ENCODE peak calls at places on chromosomes 11 and 22, in seven cellular contexts. E is CD4-positive, CD25-positive, alpha-beta regulatory T cell; Y is progenitor cell of endocrine pancreas; D is CD8-positive, alpha-beta T cell; Z is NCI-H460; F is right lobe of liver; G is RCC 7860. B is an unnamed sample.

GRCh38 chr11:44321059-44321458 is 11.1 kb upstream of the ALX4 start:
- DNase-seq in E (no peak), Y (no peak), D (no peak), Z (no peak), F (no peak), G (no peak), B (no peak)

GRCh38 chr11:44936951-44937543 is 13.6 kb downstream of the TP53I11 start:
- DNase-seq in E (no peak), Y (no peak), D (no peak), Z (no peak), F (no peak), G (no peak), B (no peak)

GRCh38 chr11:44368886-44369285 is 58.9 kb upstream of the ALX4 start:
- DNase-seq in E (no peak), Y (no peak), D (no peak), Z (no peak), F (no peak), G (no peak), B (no peak)

GRCh38 chr11:110177057-110177397 is 83.8 kb downstream of the ZC3H12C start:
- DNase-seq in E (no peak), Y (no peak), D (no peak), Z (no peak), F (no peak), G (no peak), B (no peak)

GRCh38 chr22:42299586-42300285 is 29.3 kb upstream of the TCF20 start:
- DNase-seq in E (peak; percentile 80), Y (no peak), D (peak; percentile 62), Z (no peak), F (no peak), G (no peak), B (no peak)

GRCh38 chr11:66906077-66906929 is 49.4 kb downstream of the LRFN4 start:
- DNase-seq in E (no peak), Y (no peak), D (no peak), Z (peak; percentile 54), F (no peak), G (no peak), B (peak; percentile 66)

GRCh38 chr11:107549253-107549953 is 16.1 kb downstream of the ALKBH8 start:
- DNase-seq in E (peak; percentile 58), Y (no peak), D (peak; percentile 27), Z (peak; percentile 35), F (no peak), G (peak; percentile 22), B (peak; percentile 65)

GRCh38 chr22:43152355-43153071 is 1.2 kb downstream of the TSPO start:
- DNase-seq in E (peak; percentile 85), Y (no peak), D (peak; percentile 69), Z (peak; percentile 47), F (peak; percentile 76), G (peak; percentile 39), B (peak; percentile 37)

GRCh38 chr11:44949160-44950035 is 1.3 kb downstream of the TP53I11 start:
- DNase-seq in E (peak; percentile 25), Y (peak; percentile 34), D (peak; percentile 24), Z (no peak), F (no peak), G (no peak), B (peak; percentile 31)

GRCh38 chr11:128707671-128708070 is 13.8 kb downstream of the FLI1 start:
- DNase-seq in E (no peak), Y (no peak), D (no peak), Z (no peak), F (no peak), G (no peak), B (peak; percentile 63)

GRCh38 chr11:110128161-110128560 is 35.0 kb downstream of the ZC3H12C start:
- DNase-seq in E (no peak), Y (no peak), D (no peak), Z (no peak), F (no peak), G (no peak), B (peak; percentile 84)

GRCh38 chr11:10303558-10304363 is 1.1 kb upstream of the ADM start:
- DNase-seq in E (peak; percentile 33), Y (no peak), D (no peak), Z (peak; percentile 61), F (peak; percentile 71), G (peak; percentile 84), B (peak; percentile 59)

GRCh38 chr11:63749624-63750023 is 19.0 kb downstream of the ZFTA start:
- DNase-seq in E (no peak), Y (no peak), D (no peak), Z (no peak), F (no peak), G (no peak), B (no peak)

GRCh38 chr22:40212126-40212525 is 34.4 kb downstream of the TNRC6B start:
- DNase-seq in E (no peak), Y (no peak), D (no peak), Z (no peak), F (no peak), G (no peak), B (peak; percentile 67)

GRCh38 chr11:78109011-78109685 is 29.5 kb upstream of the NDUFC2 start:
- DNase-seq in E (no peak), Y (no peak), D (no peak), Z (no peak), F (no peak), G (no peak), B (no peak)

GRCh38 chr11:29962243-29962642 is 54.6 kb downstream of the KCNA4 start:
- DNase-seq in E (no peak), Y (no peak), D (no peak), Z (no peak), F (no peak), G (no peak), B (peak; percentile 2)

GRCh38 chr11:47991266-47991830 is 11.0 kb downstream of the PTPRJ start:
- DNase-seq in E (peak; percentile 51), Y (no peak), D (no peak), Z (no peak), F (no peak), G (peak; percentile 85), B (no peak)

GRCh38 chr11:35618497-35619029 is 303 bp downstream of the FJX1 start:
- DNase-seq in E (no peak), Y (peak; percentile 30), D (no peak), Z (no peak), F (peak; percentile 49), G (no peak), B (peak; percentile 38)

GRCh38 chr22:47826016-47826415 is 1063.6 kb downstream of the TBC1D22A start:
- DNase-seq in E (no peak), Y (no peak), D (no peak), Z (no peak), F (no peak), G (no peak), B (no peak)

GRCh38 chr11:83093634-83094033 is 21.9 kb upstream of the RAB30 start:
- DNase-seq in E (no peak), Y (no peak), D (no peak), Z (no peak), F (no peak), G (no peak), B (no peak)

GRCh38 chr22:39933741-39934140 is 26.5 kb upstream of the TMA7B start:
- DNase-seq in E (peak; percentile 46), Y (no peak), D (no peak), Z (no peak), F (no peak), G (no peak), B (no peak)

GRCh38 chr11:63274776-63275175 is 31.4 kb upstream of the SLC22A25 start:
- DNase-seq in E (no peak), Y (no peak), D (no peak), Z (peak; percentile 1), F (no peak), G (no peak), B (no peak)

GRCh38 chr22:22219140-22219996 is 25.2 kb upstream of the VPREB1 start:
- DNase-seq in E (no peak), Y (no peak), D (no peak), Z (no peak), F (no peak), G (no peak), B (no peak)

GRCh38 chr22:23509571-23510302 is 70.4 kb downstream of the IGLL1 start:
- DNase-seq in E (no peak), Y (no peak), D (no peak), Z (no peak), F (peak; percentile 23), G (no peak), B (peak; percentile 74)

GRCh38 chr11:7892059-7892699 is 38.9 kb downstream of the OR10A6 start:
- DNase-seq in E (no peak), Y (no peak), D (no peak), Z (no peak), F (no peak), G (no peak), B (peak; percentile 85)

GRCh38 chr11:133579165-133580031 is 47.1 kb upstream of the OPCML start:
- DNase-seq in E (no peak), Y (no peak), D (no peak), Z (no peak), F (no peak), G (no peak), B (no peak)

GRCh38 chr22:30238661-30239420 is 7.7 kb downstream of the LIF start:
- DNase-seq in E (no peak), Y (no peak), D (no peak), Z (no peak), F (no peak), G (peak; percentile 80), B (peak; percentile 41)

GRCh38 chr11:22922672-22923071 is 62.4 kb upstream of the CCDC179 start:
- DNase-seq in E (no peak), Y (no peak), D (no peak), Z (no peak), F (no peak), G (no peak), B (no peak)

GRCh38 chr11:35851342-35851741 is 92.5 kb upstream of the LDLRAD3 start:
- DNase-seq in E (no peak), Y (no peak), D (no peak), Z (no peak), F (no peak), G (no peak), B (no peak)

GRCh38 chr11:75625970-75626691 is 42.7 kb downstream of the MAP6 start:
- DNase-seq in E (no peak), Y (no peak), D (no peak), Z (no peak), F (no peak), G (peak; percentile 48), B (peak; percentile 90)

GRCh38 chr11:110524227-110524626 is 94.5 kb downstream of the FDX1 start:
- DNase-seq in E (no peak), Y (no peak), D (no peak), Z (no peak), F (no peak), G (no peak), B (peak; percentile 98)

GRCh38 chr11:77884829-77885190 is 63.9 kb downstream of the AAMDC start:
- DNase-seq in E (no peak), Y (no peak), D (no peak), Z (no peak), F (no peak), G (no peak), B (no peak)

GRCh38 chr22:27800250-27801131 is 1.1 kb downstream of the MN1 start:
- DNase-seq in E (no peak), Y (no peak), D (no peak), Z (no peak), F (no peak), G (no peak), B (no peak)

B was measured in fibroblast of mammary gland.